ENCODE peak calls at places on chromosomes 6 and 20, in ten cellular contexts. W is ovary, A is transverse colon, V is tibial nerve, B is A549, S is stomach, R is esophagus muscularis mucosa, O is K562, J is GM12878, L is upper lobe of left lung. F is an unnamed sample.

GRCh38 chr20:17518339-17519052 is 12.7 kb downstream of the BFSP1 start:
- DNase-seq in W (peak), A (no peak), V (no peak), B (no peak), S (no peak), R (no peak), O (peak), J (no peak), L (no peak), F (peak)

GRCh38 chr6:3340358-3340798 is 81.6 kb downstream of the PSMG4 start:
- DNase-seq in W (no peak), A (no peak), V (no peak), B (no peak), S (no peak), R (no peak), O (no peak), J (no peak), L (no peak), F (no peak)

GRCh38 chr20:11905460-11906150 is 12.1 kb upstream of the BTBD3 start:
- DNase-seq in W (no peak), A (no peak), V (no peak), B (no peak), S (no peak), R (no peak), O (no peak), J (no peak), L (no peak), F (no peak)

GRCh38 chr6:21739838-21740237 is 146.3 kb downstream of the SOX4 start:
- DNase-seq in W (no peak), A (no peak), V (no peak), B (no peak), S (no peak), R (peak), O (no peak), J (no peak), L (no peak), F (no peak)

GRCh38 chr20:43863821-43864544 is 50.7 kb upstream of the TOX2 start:
- DNase-seq in W (no peak), A (no peak), V (no peak), B (no peak), S (no peak), R (no peak), O (no peak), J (no peak), L (no peak), F (no peak)

GRCh38 chr6:33192671-33193602 is 670 bp upstream of the COL11A2 start:
- DNase-seq in W (peak), A (peak), V (no peak), B (no peak), S (no peak), R (no peak), O (no peak), J (no peak), L (no peak), F (no peak)

GRCh38 chr20:4076671-4077070 is 61.3 kb upstream of the RNF24 start:
- DNase-seq in W (no peak), A (no peak), V (no peak), B (no peak), S (no peak), R (no peak), O (no peak), J (no peak), L (no peak), F (no peak)

GRCh38 chr6:158322400-158322723 is 10.1 kb downstream of the TULP4 start:
- DNase-seq in W (no peak), A (no peak), V (no peak), B (no peak), S (no peak), R (no peak), O (no peak), J (no peak), L (no peak), F (no peak)

GRCh38 chr20:50601511-50602431 is 89.6 kb downstream of the RIPOR3 start:
- DNase-seq in W (no peak), A (no peak), V (no peak), B (no peak), S (no peak), R (no peak), O (peak), J (no peak), L (no peak), F (no peak)

GRCh38 chr6:149454405-149454848 is 30.4 kb downstream of the ZC3H12D start:
- DNase-seq in W (peak), A (peak), V (peak), B (no peak), S (peak), R (no peak), O (no peak), J (no peak), L (peak), F (peak)

GRCh38 chr6:130322673-130323268 is 43.0 kb upstream of the TMEM200A start:
- DNase-seq in W (peak), A (peak), V (no peak), B (no peak), S (peak), R (no peak), O (peak), J (peak), L (peak), F (no peak)

GRCh38 chr6:83511901-83512681 is at the start of gene PRSS35:
- DNase-seq in W (peak), A (peak), V (no peak), B (peak), S (peak), R (no peak), O (peak), J (no peak), L (peak), F (no peak)

GRCh38 chr20:57474816-57475215 is 50.1 kb downstream of the CTCFL start:
- DNase-seq in W (no peak), A (no peak), V (no peak), B (no peak), S (no peak), R (no peak), O (no peak), J (no peak), L (no peak), F (peak)

GRCh38 chr20:62347445-62347844 is 19.7 kb downstream of the LAMA5 start:
- DNase-seq in W (no peak), A (no peak), V (no peak), B (no peak), S (no peak), R (no peak), O (no peak), J (no peak), L (no peak), F (no peak)

GRCh38 chr20:17992224-17992637 is 23.4 kb downstream of the MGME1 start:
- DNase-seq in W (no peak), A (no peak), V (no peak), B (no peak), S (no peak), R (no peak), O (no peak), J (peak), L (no peak), F (no peak)

GRCh38 chr20:9112541-9113515 is 43.9 kb downstream of the PLCB4 start:
- DNase-seq in W (no peak), A (no peak), V (no peak), B (no peak), S (no peak), R (no peak), O (no peak), J (no peak), L (no peak), F (no peak)

GRCh38 chr6:104595315-104595820 is 264.4 kb downstream of the HACE1 start:
- DNase-seq in W (no peak), A (no peak), V (no peak), B (no peak), S (no peak), R (no peak), O (no peak), J (no peak), L (no peak), F (no peak)

GRCh38 chr6:43124481-43124880 is 46.6 kb upstream of the SRF start:
- DNase-seq in W (no peak), A (no peak), V (no peak), B (no peak), S (no peak), R (no peak), O (no peak), J (no peak), L (no peak), F (no peak)

GRCh38 chr6:22079788-22080187 is 217.0 kb downstream of the PRL start:
- DNase-seq in W (no peak), A (no peak), V (no peak), B (no peak), S (no peak), R (no peak), O (no peak), J (no peak), L (no peak), F (no peak)

GRCh38 chr6:52610745-52611355 is 34.0 kb upstream of the TRAM2 start:
- DNase-seq in W (no peak), A (no peak), V (no peak), B (no peak), S (no peak), R (no peak), O (no peak), J (no peak), L (no peak), F (no peak)

GRCh38 chr6:11282245-11282644 is 49.8 kb upstream of the NEDD9 start:
- DNase-seq in W (no peak), A (no peak), V (no peak), B (no peak), S (no peak), R (no peak), O (no peak), J (no peak), L (no peak), F (no peak)

GRCh38 chr20:46700481-46700880 is 9.0 kb upstream of the SLC2A10 start:
- DNase-seq in W (no peak), A (no peak), V (no peak), B (no peak), S (no peak), R (no peak), O (no peak), J (no peak), L (no peak), F (no peak)

GRCh38 chr20:23066772-23067171 is 17.3 kb upstream of the THBD start:
- DNase-seq in W (no peak), A (no peak), V (no peak), B (no peak), S (no peak), R (no peak), O (no peak), J (no peak), L (no peak), F (no peak)

GRCh38 chr20:49843139-49843538 is 30.5 kb downstream of the SLC9A8 start:
- DNase-seq in W (no peak), A (no peak), V (no peak), B (no peak), S (no peak), R (no peak), O (no peak), J (no peak), L (no peak), F (no peak)

GRCh38 chr6:108074057-108074358 is 533 bp downstream of the OSTM1 start:
- DNase-seq in W (no peak), A (no peak), V (no peak), B (no peak), S (no peak), R (no peak), O (no peak), J (no peak), L (no peak), F (peak)

GRCh38 chr6:145623231-145623630 is 112.1 kb downstream of the EPM2A start:
- DNase-seq in W (no peak), A (no peak), V (no peak), B (no peak), S (no peak), R (no peak), O (no peak), J (no peak), L (no peak), F (no peak)

GRCh38 chr6:122789078-122789861 is at the start of gene SMPDL3A:
- DNase-seq in W (peak), A (peak), V (peak), B (peak), S (peak), R (no peak), O (peak), J (no peak), L (peak), F (peak)
- TF ChIP-seq EP300 in W (no peak), A (no peak), V (no peak), B (no peak), S (no peak), R (no peak), O (no peak), J (no peak), L (no peak), F (no peak)

GRCh38 chr20:64040231-64041039 is 4.5 kb downstream of the C20orf204 start:
- DNase-seq in W (no peak), A (no peak), V (no peak), B (no peak), S (no peak), R (no peak), O (no peak), J (no peak), L (no peak), F (no peak)

GRCh38 chr20:64038579-64039292 is 2.8 kb downstream of the C20orf204 start:
- DNase-seq in W (peak), A (peak), V (no peak), B (peak), S (peak), R (no peak), O (peak), J (no peak), L (peak), F (peak)

GRCh38 chr20:64038252-64038578 is 2.2 kb downstream of the C20orf204 start:
- DNase-seq in W (no peak), A (no peak), V (no peak), B (no peak), S (no peak), R (no peak), O (no peak), J (no peak), L (no peak), F (no peak)

GRCh38 chr20:64041040-64041780 is 5.2 kb downstream of the C20orf204 start:
- DNase-seq in W (no peak), A (no peak), V (no peak), B (no peak), S (no peak), R (no peak), O (no peak), J (no peak), L (no peak), F (no peak)

GRCh38 chr20:64039293-64040160 is 3.5 kb downstream of the C20orf204 start:
- DNase-seq in W (no peak), A (no peak), V (no peak), B (no peak), S (no peak), R (no peak), O (no peak), J (no peak), L (no peak), F (no peak)
- TF ChIP-seq POLR2A in W (no peak), A (no peak), V (no peak), B (no peak), S (no peak), R (no peak), O (no peak), J (no peak), L (no peak), F (no peak)

DNA sequence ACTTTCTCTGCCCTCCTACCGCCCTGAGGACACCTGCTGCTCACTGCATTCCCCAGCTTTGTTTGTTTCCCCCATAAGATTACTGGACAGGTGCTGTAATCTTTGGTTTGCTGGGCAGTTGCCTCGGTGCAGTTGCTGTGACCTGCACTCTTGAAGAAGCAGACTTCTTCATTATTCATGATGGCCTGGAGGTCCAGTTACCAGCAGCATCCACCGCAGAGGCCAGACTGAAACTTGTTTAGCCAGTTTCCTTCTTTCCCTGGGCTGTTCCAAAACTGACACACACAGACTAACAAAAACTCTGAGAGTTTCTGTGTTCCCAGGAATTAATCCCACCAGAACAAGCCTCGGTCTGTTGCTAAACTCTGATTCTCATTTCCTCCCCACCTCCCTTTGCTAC is 144.1 kb downstream of the QRSL1 start:
- DNase-seq in W (no peak), A (no peak), V (no peak), B (no peak), S (peak), R (no peak), O (no peak), J (no peak), L (no peak), F (no peak)
- H3K27ac ChIP-seq in W (no peak), A (no peak), V (no peak), B (peak), S (peak), R (no peak), O (no peak), J (no peak), L (no peak), F (no peak)

GRCh38 chr6:105983763-105984162 is 102.4 kb upstream of the PRDM1 start:
- DNase-seq in W (no peak), A (no peak), V (no peak), B (no peak), S (no peak), R (no peak), O (no peak), J (no peak), L (no peak), F (no peak)

GRCh38 chr6:105982761-105983600 is 103.2 kb upstream of the PRDM1 start:
- DNase-seq in W (no peak), A (no peak), V (no peak), B (no peak), S (no peak), R (no peak), O (no peak), J (no peak), L (no peak), F (no peak)

GRCh38 chr6:105985816-105986632 is 100.1 kb upstream of the PRDM1 start:
- DNase-seq in W (no peak), A (peak), V (no peak), B (no peak), S (no peak), R (no peak), O (no peak), J (no peak), L (peak), F (peak)

GRCh38 chr6:105986998-105987397 is 99.1 kb upstream of the PRDM1 start:
- DNase-seq in W (no peak), A (no peak), V (no peak), B (no peak), S (no peak), R (no peak), O (no peak), J (no peak), L (no peak), F (no peak)

GRCh38 chr6:105985098-105985815 is 100.9 kb upstream of the PRDM1 start:
- DNase-seq in W (no peak), A (peak), V (no peak), B (no peak), S (no peak), R (no peak), O (no peak), J (no peak), L (no peak), F (peak)
- TF ChIP-seq EP300 in W (no peak), A (no peak), V (no peak), B (no peak), S (no peak), R (no peak), O (no peak), J (no peak), L (no peak), F (no peak)

GRCh38 chr6:139137716-139138115 is 2.8 kb downstream of the HECA start:
- DNase-seq in W (no peak), A (no peak), V (no peak), B (no peak), S (no peak), R (no peak), O (no peak), J (no peak), L (no peak), F (no peak)

GRCh38 chr6:139133272-139133671 is 1.6 kb upstream of the HECA start:
- DNase-seq in W (peak), A (peak), V (no peak), B (no peak), S (no peak), R (no peak), O (no peak), J (no peak), L (no peak), F (no peak)

GRCh38 chr6:139135578-139136545 is 982 bp downstream of the HECA start:
- DNase-seq in W (peak), A (peak), V (no peak), B (peak), S (peak), R (no peak), O (peak), J (no peak), L (peak), F (peak)

GRCh38 chr6:139133733-139134360 is 1.0 kb upstream of the HECA start:
- DNase-seq in W (peak), A (no peak), V (no peak), B (no peak), S (no peak), R (no peak), O (no peak), J (no peak), L (no peak), F (no peak)

GRCh38 chr6:139134817-139135577 is at the start of gene HECA:
- DNase-seq in W (peak), A (peak), V (peak), B (peak), S (peak), R (peak), O (peak), J (no peak), L (peak), F (peak)
- TF ChIP-seq POLR2A in W (peak), A (peak), V (peak), B (no peak), S (peak), R (peak), O (no peak), J (peak), L (peak), F (no peak)

GRCh38 chr6:151060742-151061100 is 179.0 kb upstream of the AKAP12 start:
- DNase-seq in W (no peak), A (no peak), V (no peak), B (no peak), S (no peak), R (peak), O (no peak), J (no peak), L (no peak), F (no peak)

GRCh38 chr6:151059612-151060095 is 180.1 kb upstream of the AKAP12 start:
- DNase-seq in W (no peak), A (no peak), V (no peak), B (no peak), S (no peak), R (no peak), O (no peak), J (no peak), L (no peak), F (no peak)

GRCh38 chr6:151065027-151065815 is 174.5 kb upstream of the AKAP12 start:
- DNase-seq in W (no peak), A (no peak), V (no peak), B (no peak), S (no peak), R (peak), O (no peak), J (no peak), L (no peak), F (no peak)

GRCh38 chr6:151060096-151060741 is 179.5 kb upstream of the AKAP12 start:
- DNase-seq in W (no peak), A (no peak), V (no peak), B (peak), S (no peak), R (peak), O (no peak), J (no peak), L (no peak), F (no peak)

GRCh38 chr6:151063339-151063738 is 176.4 kb upstream of the AKAP12 start:
- DNase-seq in W (no peak), A (no peak), V (no peak), B (no peak), S (no peak), R (no peak), O (no peak), J (no peak), L (no peak), F (no peak)
- H3K27ac ChIP-seq in W (peak), A (no peak), V (peak), B (peak), S (no peak), R (no peak), O (no peak), J (no peak), L (no peak), F (peak)

DNA sequence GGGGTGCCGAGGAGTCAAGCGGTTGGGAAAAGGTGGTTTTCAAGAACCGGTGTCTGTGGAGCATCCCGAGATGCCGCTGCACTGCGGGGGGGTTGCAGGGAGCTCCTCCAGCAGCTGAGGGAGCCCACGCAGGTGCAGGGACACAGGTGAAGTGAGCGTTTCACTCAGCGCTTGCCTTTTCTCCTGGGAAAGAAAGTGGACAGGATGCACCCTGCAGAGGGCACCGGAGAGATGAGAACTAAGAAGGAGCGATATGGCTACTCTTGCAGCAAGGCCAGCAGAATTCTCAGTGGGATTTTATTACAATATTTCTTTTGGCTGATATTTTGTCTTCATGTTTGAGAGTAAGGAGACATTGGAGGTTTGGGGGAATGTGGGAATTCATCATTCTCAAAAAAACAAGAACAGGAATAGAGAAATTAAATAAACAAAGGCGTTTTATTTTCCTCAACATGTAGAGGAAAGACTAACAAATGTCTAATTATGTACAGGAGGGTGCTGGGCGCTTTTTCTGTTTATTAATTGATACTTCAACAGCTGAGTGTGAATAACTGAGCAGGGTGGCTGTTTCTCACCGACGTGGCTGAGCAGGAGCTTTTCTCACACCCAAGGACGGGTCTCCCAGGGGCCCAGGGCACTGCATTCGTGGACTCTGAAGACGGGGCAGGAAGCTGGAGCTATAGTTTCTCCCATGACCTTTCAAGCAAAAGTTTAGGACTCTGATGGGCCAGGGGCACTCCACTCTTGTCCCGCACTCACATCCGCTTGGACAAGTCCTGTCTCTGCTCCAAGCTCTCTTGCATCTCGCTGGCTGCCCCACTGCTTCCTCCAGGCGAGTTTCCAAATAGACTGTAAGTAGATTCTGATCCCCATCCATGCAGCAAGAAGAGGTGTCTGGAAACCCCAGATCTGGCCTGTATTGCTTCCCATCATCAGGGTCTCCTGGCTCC is 176.1 kb downstream of the SMOC2 start:
- DNase-seq in W (peak), A (peak), V (no peak), B (no peak), S (no peak), R (no peak), O (no peak), J (no peak), L (no peak), F (peak)
- TF ChIP-seq EP300 in W (no peak), A (no peak), V (no peak), B (no peak), S (no peak), R (no peak), O (no peak), J (no peak), L (no peak), F (no peak)

GRCh38 chr20:1894471-1894950 is 696 bp upstream of the SIRPA start:
- DNase-seq in W (peak), A (peak), V (no peak), B (peak), S (peak), R (peak), O (peak), J (no peak), L (peak), F (peak)
- TF ChIP-seq POLR2A in W (no peak), A (peak), V (no peak), B (no peak), S (no peak), R (peak), O (no peak), J (peak), L (no peak), F (no peak)